ENCODE peak calls at places on chromosomes 11 and 22, in four cellular contexts. One of them, this sample, is unnamed. For H3K4me1, the result is how much of the 10 kb centered on the place peaks cover.

GRCh38 chr11:30984442-30984816 is 385.1 kb downstream of the DCDC1 start:
- DNase-seq in body of pancreas: no peak
- DNase-seq in breast epithelium: no peak
- DNase-seq in HCT116: no peak
- DNase-seq in this sample: no peak

GRCh38 chr11:58075781-58076180 is 45.0 kb downstream of the OR6Q1 start:
- DNase-seq in body of pancreas: no peak
- DNase-seq in breast epithelium: no peak
- DNase-seq in HCT116: no peak
- DNase-seq in this sample: no peak

GRCh38 chr22:44952863-44953790 is 56.7 kb downstream of the PHF21B start:
- DNase-seq in body of pancreas: no peak
- DNase-seq in HCT116: no peak
- DNase-seq in breast epithelium: no peak
- DNase-seq in this sample: no peak

GRCh38 chr11:8110396-8110795 is 29.4 kb downstream of the TUB start:
- DNase-seq in HCT116: no peak
- DNase-seq in body of pancreas: no peak
- DNase-seq in breast epithelium: no peak
- DNase-seq in this sample: no peak

GRCh38 chr22:42515896-42516295 is 3.7 kb downstream of the RRP7A start:
- DNase-seq in body of pancreas: peak
- DNase-seq in HCT116: no peak
- DNase-seq in breast epithelium: no peak
- DNase-seq in this sample: no peak

GRCh38 chr11:47571895-47572294 is 6.5 kb downstream of the PTPMT1 start:
- DNase-seq in HCT116: no peak
- DNase-seq in body of pancreas: no peak
- DNase-seq in breast epithelium: no peak
- DNase-seq in this sample: no peak

GRCh38 chr22:37112084-37112728 is 2.7 kb upstream of the TMPRSS6 start:
- DNase-seq in breast epithelium: no peak
- DNase-seq in HCT116: no peak
- DNase-seq in body of pancreas: no peak
- DNase-seq in this sample: no peak

GRCh38 chr22:48102581-48102980 is 1340.1 kb downstream of the TBC1D22A start:
- DNase-seq in body of pancreas: no peak
- DNase-seq in HCT116: no peak
- DNase-seq in breast epithelium: no peak
- DNase-seq in this sample: no peak

GRCh38 chr22:49324527-49325491 is 502.9 kb downstream of the BRD1 start:
- DNase-seq in HCT116: no peak
- DNase-seq in body of pancreas: no peak
- DNase-seq in breast epithelium: peak
- DNase-seq in this sample: no peak

GRCh38 chr11:102010776-102011500 is 36.3 kb upstream of the CFAP300 start:
- DNase-seq in body of pancreas: peak
- DNase-seq in breast epithelium: peak
- DNase-seq in HCT116: peak
- DNase-seq in this sample: no peak

GRCh38 chr11:34050967-34051348 is 573 bp upstream of the CAPRIN1 start:
- DNase-seq in body of pancreas: no peak
- DNase-seq in HCT116: no peak
- DNase-seq in breast epithelium: no peak
- DNase-seq in this sample: no peak

GRCh38 chr22:26615149-26615548 is 2.7 kb downstream of the CRYBB1 start:
- DNase-seq in HCT116: no peak
- DNase-seq in breast epithelium: no peak
- DNase-seq in body of pancreas: no peak
- DNase-seq in this sample: no peak

GRCh38 chr11:68021167-68021787 is 9.2 kb upstream of the NDUFS8 start:
- DNase-seq in HCT116: no peak
- DNase-seq in body of pancreas: peak
- DNase-seq in breast epithelium: no peak
- DNase-seq in this sample: no peak

GRCh38 chr11:18379201-18379600 is 15.2 kb upstream of the LDHA start:
- DNase-seq in breast epithelium: no peak
- DNase-seq in HCT116: no peak
- DNase-seq in body of pancreas: peak
- DNase-seq in this sample: no peak

DNA sequence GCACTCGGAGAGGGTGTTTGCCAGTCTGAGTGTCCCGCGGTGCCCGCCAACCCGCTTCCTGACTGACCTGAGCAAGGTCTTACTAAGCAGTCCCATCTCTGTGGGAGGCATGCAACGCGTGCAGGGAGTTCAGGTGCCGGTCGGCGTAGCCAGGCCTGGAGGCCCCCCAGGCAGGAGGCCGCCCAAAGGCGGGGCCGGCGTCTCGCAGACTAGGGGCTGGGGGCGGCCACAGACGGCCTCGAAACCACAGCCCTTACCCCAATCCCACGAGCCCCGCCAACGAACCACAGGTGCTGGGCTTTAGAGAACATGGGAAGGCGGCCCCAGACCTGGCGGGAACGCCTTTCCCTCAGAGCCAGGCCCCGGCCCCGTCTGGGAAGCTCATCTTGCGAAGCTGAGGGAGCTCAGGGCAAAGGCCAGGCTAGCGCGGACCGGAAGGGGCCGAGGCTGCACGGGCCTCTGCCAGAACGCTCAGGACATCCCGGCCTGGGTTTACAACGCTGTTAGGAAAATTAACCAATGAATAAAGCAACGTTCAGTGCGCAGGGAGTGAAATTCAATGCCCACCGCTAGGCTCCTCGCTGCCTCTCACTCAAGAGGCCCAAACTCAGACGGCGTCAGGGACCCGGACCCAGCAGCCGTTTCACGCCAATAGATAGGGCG is 2.1 kb upstream of the MTFP1 start:
- DNase-seq in HCT116: no peak
- DNase-seq in body of pancreas: no peak
- DNase-seq in breast epithelium: peak
- DNase-seq in this sample: no peak
- TF ChIP-seq POLR2A in HCT116: peak
- TF ChIP-seq POLR2A in body of pancreas: peak
- TF ChIP-seq POLR2A in breast epithelium: peak
- TF ChIP-seq POLR2A in this sample: peak

DNA sequence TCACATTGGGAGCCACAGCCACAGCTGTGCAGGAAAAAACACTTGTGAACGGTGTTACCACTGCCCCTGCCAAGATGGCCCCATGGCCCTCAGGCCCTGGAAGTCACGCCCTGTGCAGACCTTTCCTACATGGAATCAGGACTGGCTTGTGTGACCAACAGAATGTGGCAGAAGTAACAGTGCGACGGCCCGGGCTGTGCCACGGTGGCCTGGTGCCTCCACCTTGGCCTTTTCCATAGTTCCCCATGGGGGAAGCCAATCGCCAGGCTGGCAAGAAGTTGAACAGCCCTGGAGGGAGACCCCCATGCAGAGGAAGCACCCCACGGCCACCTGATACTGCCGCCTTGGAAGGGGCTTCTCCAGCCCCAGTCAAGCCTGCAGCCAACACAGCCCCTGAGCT is 48.0 kb downstream of the DHCR7 start:
- DNase-seq in HCT116: no peak
- DNase-seq in breast epithelium: no peak
- DNase-seq in body of pancreas: no peak
- DNase-seq in this sample: no peak
- H3K4me1 ChIP-seq in HCT116: under half
- H3K4me1 ChIP-seq in breast epithelium: under half
- H3K4me1 ChIP-seq in body of pancreas: under half
- H3K4me1 ChIP-seq in this sample: under half

GRCh38 chr11:93902921-93903320 is 52.5 kb upstream of the VSTM5 start:
- DNase-seq in HCT116: no peak
- DNase-seq in breast epithelium: no peak
- DNase-seq in body of pancreas: no peak
- DNase-seq in this sample: no peak

GRCh38 chr11:93906486-93906885 is 56.1 kb upstream of the VSTM5 start:
- DNase-seq in body of pancreas: no peak
- DNase-seq in HCT116: no peak
- DNase-seq in breast epithelium: no peak
- DNase-seq in this sample: no peak

GRCh38 chr11:93903989-93904388 is 53.6 kb upstream of the VSTM5 start:
- DNase-seq in body of pancreas: no peak
- DNase-seq in breast epithelium: no peak
- DNase-seq in HCT116: no peak
- DNase-seq in this sample: no peak

GRCh38 chr11:93904711-93905110 is 54.3 kb upstream of the VSTM5 start:
- DNase-seq in breast epithelium: no peak
- DNase-seq in HCT116: no peak
- DNase-seq in body of pancreas: no peak
- DNase-seq in this sample: no peak

DNA sequence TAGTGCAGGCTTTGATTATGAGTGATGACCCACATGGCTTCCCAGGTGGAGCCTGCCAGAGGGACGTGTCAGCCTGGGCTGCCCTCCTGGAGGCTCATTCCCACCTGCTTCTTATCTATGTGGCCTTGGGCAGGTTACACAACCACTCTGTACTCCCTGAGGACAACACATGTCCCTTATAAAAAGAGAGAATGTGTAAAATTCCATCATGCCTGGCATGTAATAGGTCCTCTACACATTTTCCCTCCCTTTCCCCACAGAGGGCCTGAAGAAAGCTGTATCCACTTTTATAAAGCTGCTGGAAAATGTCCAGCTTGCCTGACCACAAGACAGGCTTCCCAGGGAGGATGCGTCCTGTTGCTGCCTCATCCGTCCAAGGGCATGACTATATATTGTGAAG is 55.0 kb upstream of the VSTM5 start:
- DNase-seq in body of pancreas: peak
- DNase-seq in HCT116: no peak
- DNase-seq in breast epithelium: no peak
- DNase-seq in this sample: no peak
- TF ChIP-seq POLR2A in body of pancreas: no peak
- TF ChIP-seq POLR2A in HCT116: no peak
- TF ChIP-seq POLR2A in breast epithelium: no peak
- TF ChIP-seq POLR2A in this sample: no peak

DNA sequence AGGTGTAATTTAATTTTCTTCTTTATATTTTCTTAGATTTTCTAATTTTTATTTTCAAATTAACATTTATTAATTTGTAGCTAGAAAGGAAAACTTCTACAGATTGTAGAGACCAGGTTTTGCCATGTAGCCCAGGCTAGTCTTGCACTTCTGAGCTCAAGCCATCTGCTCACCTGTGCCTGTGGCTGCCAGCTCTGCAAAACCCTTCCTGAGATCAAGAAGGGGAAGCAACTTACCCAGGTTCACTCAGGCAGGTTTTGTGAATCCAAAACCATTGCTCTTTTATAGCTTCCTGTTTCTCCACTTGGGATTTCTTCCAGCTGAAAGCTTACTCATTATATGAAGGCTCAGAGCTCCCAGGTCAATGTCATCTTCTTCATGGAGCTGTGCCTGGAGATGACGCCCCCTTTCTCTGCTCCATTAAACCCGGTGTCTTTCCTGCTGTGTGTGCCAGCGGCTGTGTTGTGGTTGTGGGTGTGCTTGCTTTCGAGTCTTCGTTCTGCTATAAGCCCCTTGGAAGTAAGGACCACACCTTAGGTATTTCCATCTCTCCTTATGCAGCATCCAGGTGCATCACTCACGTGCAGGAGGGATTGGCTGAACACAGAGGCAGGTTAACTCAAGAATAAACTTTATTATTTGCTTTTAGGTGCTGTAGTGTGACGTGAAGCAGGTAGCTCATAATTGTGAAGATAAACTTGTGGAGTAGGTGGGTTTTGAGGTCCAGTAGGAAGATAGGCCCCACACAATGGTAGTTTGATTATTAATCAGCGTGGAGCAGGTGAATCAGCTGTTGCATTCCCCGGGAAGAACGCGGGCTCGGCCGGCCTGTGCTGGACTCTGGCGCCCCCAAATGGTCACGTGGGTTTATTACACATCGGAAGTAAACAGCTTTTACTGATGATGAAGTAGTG is 42.2 kb upstream of the INCENP start:
- DNase-seq in body of pancreas: peak
- DNase-seq in HCT116: peak
- DNase-seq in breast epithelium: peak
- DNase-seq in this sample: no peak
- H3K4me1 ChIP-seq in body of pancreas: under half
- H3K4me1 ChIP-seq in HCT116: under half
- H3K4me1 ChIP-seq in breast epithelium: under half
- H3K4me1 ChIP-seq in this sample: under half

GRCh38 chr11:119317592-119318239 is 786 bp upstream of the MCAM start:
- DNase-seq in HCT116: no peak
- DNase-seq in breast epithelium: peak
- DNase-seq in body of pancreas: no peak
- DNase-seq in this sample: no peak
- TF ChIP-seq POLR2A in HCT116: no peak
- TF ChIP-seq POLR2A in breast epithelium: no peak
- TF ChIP-seq POLR2A in body of pancreas: no peak
- TF ChIP-seq POLR2A in this sample: peak

GRCh38 chr11:2319791-2320481 is 18.1 kb downstream of the TSPAN32 start:
- DNase-seq in breast epithelium: no peak
- DNase-seq in HCT116: no peak
- DNase-seq in body of pancreas: peak
- DNase-seq in this sample: no peak

GRCh38 chr11:2318707-2319106 is 16.9 kb downstream of the TSPAN32 start:
- DNase-seq in body of pancreas: no peak
- DNase-seq in HCT116: no peak
- DNase-seq in breast epithelium: no peak
- DNase-seq in this sample: no peak

GRCh38 chr11:2321311-2321683 is 19.5 kb downstream of the TSPAN32 start:
- DNase-seq in body of pancreas: no peak
- DNase-seq in HCT116: no peak
- DNase-seq in breast epithelium: no peak
- DNase-seq in this sample: no peak

GRCh38 chr11:2318123-2318522 is 16.3 kb downstream of the TSPAN32 start:
- DNase-seq in breast epithelium: no peak
- DNase-seq in body of pancreas: no peak
- DNase-seq in HCT116: no peak
- DNase-seq in this sample: no peak

DNA sequence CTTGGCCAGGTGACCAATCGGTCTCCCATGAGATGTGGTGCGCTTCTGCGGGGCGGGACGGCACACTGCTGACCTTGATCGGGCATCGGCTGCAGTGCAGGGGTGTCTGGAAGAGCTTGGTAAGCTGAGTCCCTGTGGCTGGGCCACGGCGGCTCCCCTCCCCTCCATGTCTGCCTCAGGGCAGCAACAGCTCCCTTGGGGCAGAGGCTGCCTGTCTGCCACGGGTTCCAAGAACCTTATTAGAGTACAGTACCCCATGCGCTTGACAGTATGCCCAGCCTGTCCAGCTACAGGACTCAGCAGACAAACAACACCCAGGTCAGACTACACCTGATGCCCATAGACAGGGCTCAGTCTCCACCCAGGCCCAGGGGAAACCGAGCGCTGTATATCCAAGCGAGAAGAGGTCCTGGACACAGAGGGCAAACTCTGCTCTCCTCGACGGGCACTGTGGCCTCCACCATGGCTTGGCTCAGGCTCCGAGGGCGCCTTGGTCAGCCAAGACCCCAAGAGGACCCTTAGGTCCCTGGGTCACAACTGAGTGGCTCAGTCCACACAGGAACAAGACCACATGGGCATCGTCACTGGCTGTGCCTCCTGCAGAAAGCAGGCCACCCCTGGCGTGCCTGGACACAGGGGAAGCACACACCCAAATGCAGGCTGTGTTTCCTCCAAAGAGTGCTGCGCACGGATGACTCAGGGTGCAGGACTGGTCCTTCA is 18.9 kb downstream of the TSPAN32 start:
- DNase-seq in body of pancreas: peak
- DNase-seq in HCT116: no peak
- DNase-seq in breast epithelium: no peak
- DNase-seq in this sample: no peak
- H3K4me1 ChIP-seq in body of pancreas: under half
- H3K4me1 ChIP-seq in HCT116: under half
- H3K4me1 ChIP-seq in breast epithelium: under half
- H3K4me1 ChIP-seq in this sample: under half

This sample was measured in esophagus squamous epithelium.